ENCODE peak calls at places on chromosomes 16 and 17, in seven cellular contexts. P, W, X, L, H, R and C are unnamed samples.
A peak's percentile ranks its signal among the peaks of the same experiment; 100 is the strongest.

GRCh38 chr17:9824094-9824493 is 1.6 kb upstream of the GLP2R start:
- DNase-seq in P (no peak), W (no peak), X (no peak), L (no peak), H (no peak), R (no peak), C (no peak)

GRCh38 chr17:47810901-47811635 is 10.5 kb downstream of the OSBPL7 start:
- DNase-seq in P (no peak), W (no peak), X (no peak), L (no peak), H (peak; percentile 24), R (no peak), C (no peak)

GRCh38 chr16:56305956-56306565 is 114.8 kb downstream of the GNAO1 start:
- DNase-seq in P (peak; percentile 60), W (no peak), X (no peak), L (peak; percentile 22), H (no peak), R (no peak), C (no peak)

GRCh38 chr16:57591086-57591869 is 37.2 kb upstream of the ADGRG1 start:
- DNase-seq in P (peak; percentile 83), W (peak; percentile 89), X (no peak), L (peak; percentile 82), H (peak; percentile 83), R (peak; percentile 87), C (peak; percentile 67)

GRCh38 chr17:55735784-55736405 is 13.2 kb upstream of the TMEM100 start:
- DNase-seq in P (peak; percentile 59), W (peak; percentile 76), X (no peak), L (peak; percentile 62), H (no peak), R (no peak), C (no peak)

GRCh38 chr17:13160281-13160680 is 142.5 kb upstream of the ELAC2 start:
- DNase-seq in P (no peak), W (no peak), X (no peak), L (peak; percentile 6), H (no peak), R (peak; percentile 90), C (no peak)

GRCh38 chr17:82065193-82065637 is 389 bp downstream of the DUS1L start:
- DNase-seq in P (no peak), W (peak; percentile 55), X (no peak), L (peak; percentile 24), H (no peak), R (no peak), C (no peak)

GRCh38 chr16:67184453-67185002 is 765 bp upstream of the MATCAP1 start:
- DNase-seq in P (peak; percentile 36), W (no peak), X (no peak), L (no peak), H (no peak), R (no peak), C (no peak)

GRCh38 chr16:89357460-89357859 is 132.9 kb downstream of the ANKRD11 start:
- DNase-seq in P (peak; percentile 67), W (peak; percentile 32), X (no peak), L (no peak), H (peak; percentile 63), R (no peak), C (peak; percentile 26)

GRCh38 chr17:1627219-1627986 is 1.2 kb downstream of the SLC43A2 start:
- DNase-seq in P (no peak), W (no peak), X (no peak), L (no peak), H (peak; percentile 60), R (no peak), C (no peak)

GRCh38 chr16:90043526-90043925 is 24.3 kb upstream of the DBNDD1 start:
- DNase-seq in P (no peak), W (no peak), X (no peak), L (no peak), H (no peak), R (no peak), C (no peak)

GRCh38 chr17:45287526-45288264 is 25.8 kb upstream of the SPATA32 start:
- DNase-seq in P (no peak), W (no peak), X (no peak), L (no peak), H (no peak), R (no peak), C (no peak)

GRCh38 chr17:51764387-51764971 is 394.0 kb downstream of the CA10 start:
- DNase-seq in P (peak; percentile 88), W (peak; percentile 47), X (peak; percentile 68), L (peak; percentile 45), H (peak; percentile 87), R (peak; percentile 3), C (peak; percentile 78)

GRCh38 chr16:27458196-27458728 is 56.3 kb downstream of the IL21R start:
- DNase-seq in P (no peak), W (no peak), X (no peak), L (no peak), H (no peak), R (no peak), C (no peak)

GRCh38 chr17:2087597-2088211 is 32.8 kb downstream of the HIC1 start:
- DNase-seq in P (no peak), W (peak; percentile 55), X (no peak), L (peak; percentile 12), H (no peak), R (no peak), C (no peak)

GRCh38 chr17:64216385-64217248 is 46.4 kb downstream of the TEX2 start:
- DNase-seq in P (peak; percentile 41), W (no peak), X (no peak), L (peak; percentile 32), H (peak; percentile 78), R (no peak), C (no peak)

DNA sequence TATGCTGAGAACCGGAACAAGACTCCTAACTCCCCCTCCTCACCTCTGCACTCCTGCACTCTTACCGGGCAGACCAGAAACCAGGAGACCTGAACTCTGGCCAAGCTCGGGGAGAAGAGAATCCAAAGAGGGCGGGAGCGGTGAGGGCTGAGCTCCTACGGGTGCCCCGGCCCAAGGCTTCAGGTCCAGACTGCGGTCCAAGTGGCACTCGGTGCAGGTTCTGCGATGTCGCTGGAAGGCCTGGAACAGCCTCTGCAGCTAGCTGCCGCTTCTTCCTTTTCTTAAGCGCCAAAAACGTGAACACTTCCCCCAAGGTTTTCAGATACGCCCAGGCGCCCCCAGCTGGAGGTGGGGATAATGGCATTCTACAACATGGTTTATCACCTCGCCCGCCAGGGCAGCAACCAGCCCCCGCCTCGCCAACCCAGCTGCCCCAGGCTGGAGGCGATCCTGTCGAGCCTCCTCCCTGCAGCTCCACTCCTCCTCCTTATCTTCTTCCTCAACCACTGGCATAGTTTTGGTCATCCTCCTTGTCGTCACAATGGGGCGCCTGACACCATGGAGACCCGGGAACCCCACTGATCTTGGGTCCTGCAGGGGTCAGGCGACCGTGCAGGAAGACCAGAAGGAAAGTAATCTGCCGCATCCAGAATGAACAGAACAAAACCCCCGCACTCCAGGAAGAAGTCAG is 1735.9 kb downstream of the TP53TG3F start:
- DNase-seq in P (no peak), W (no peak), X (no peak), L (no peak), H (no peak), R (no peak), C (no peak)
- H2BK5ac ChIP-seq in P (no peak overlapping the region), W (no peak overlapping the region), X (no peak overlapping the region), L (no peak overlapping the region), H (no peak overlapping the region), R (no peak overlapping the region), C (no peak overlapping the region)

DNA sequence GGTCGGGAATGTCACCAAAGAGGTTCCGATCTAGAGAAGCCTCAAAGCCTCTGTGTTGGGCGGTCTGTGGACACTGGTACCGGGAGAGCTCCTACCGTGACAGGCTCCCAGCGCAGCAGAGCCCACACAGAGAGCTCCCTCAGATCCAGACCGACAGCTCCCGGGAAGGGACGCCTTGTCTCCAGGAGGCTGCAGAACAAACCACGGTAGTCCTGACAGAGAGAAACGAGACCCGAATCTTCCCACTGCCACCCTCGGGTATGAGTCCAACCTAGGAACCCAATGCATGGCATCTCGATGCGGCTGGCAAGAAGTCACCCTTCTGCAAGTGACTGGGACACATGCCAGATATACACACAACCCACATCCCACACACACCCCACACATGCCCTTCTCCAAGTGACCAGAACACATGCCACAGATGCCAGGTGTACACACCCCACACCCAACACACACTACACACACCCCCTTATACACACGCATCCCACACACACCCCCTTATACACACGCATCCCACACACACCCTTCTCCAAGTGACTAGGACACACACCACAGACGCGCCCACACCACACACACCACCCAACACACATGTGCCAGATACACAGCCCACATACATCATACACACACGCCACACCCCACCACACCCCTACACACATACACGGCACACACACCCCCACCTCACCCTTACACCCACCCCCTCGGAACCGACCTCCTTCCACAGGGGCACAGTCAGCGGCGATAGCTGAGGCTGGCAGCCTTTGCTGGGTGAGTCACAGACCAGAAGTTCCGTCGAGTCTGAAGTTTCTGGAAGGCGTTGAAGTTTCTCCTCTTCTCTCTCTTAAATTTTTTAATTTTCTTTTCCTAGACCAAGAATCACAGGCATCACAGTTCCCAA is 15.9 kb upstream of the CYTH1 start:
- DNase-seq in P (no peak), W (no peak), X (no peak), L (no peak), H (no peak), R (no peak), C (no peak)
- H3K9ac ChIP-seq in P (no peak overlapping the region), W (no peak overlapping the region), X (no peak overlapping the region), L (no peak overlapping the region), H (no peak overlapping the region), R (no peak overlapping the region), C (no peak overlapping the region)

DNA sequence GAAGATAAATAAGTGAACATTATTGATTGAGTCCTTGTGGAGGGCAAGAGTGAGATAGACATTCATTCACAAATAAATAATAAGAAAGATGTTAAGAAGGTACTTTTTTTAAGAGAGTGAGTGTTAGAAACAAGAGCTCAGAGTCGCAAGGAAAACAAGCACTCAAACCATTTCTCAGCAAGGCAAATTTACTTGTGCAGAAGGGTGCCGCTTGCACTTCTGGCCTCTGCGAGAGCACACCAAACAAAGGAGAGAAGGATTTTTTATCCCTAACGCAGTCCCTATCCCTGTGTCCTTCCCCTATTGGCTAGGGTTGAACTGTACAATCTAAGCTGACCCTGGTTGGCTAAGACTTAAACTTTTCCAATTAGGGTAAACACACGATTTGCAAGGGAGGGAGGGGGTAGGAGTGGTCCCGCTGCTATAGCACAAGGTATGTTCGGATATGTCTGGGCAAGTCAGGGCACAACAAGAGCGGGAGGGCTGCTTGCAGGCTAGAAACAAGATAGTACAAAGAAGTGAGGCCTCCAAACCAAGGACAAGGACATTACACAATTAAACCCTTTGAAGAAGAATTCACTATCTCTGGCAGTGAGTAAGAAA is 156.2 kb downstream of the PPM1E start:
- DNase-seq in P (peak; percentile 24), W (no peak), X (no peak), L (no peak), H (peak; percentile 62), R (no peak), C (no peak)
- H2BK5ac ChIP-seq in P (no peak overlapping the region), W (no peak overlapping the region), X (peak overlapping the region; percentile 79), L (no peak overlapping the region), H (no peak overlapping the region), R (no peak overlapping the region), C (no peak overlapping the region)

DNA sequence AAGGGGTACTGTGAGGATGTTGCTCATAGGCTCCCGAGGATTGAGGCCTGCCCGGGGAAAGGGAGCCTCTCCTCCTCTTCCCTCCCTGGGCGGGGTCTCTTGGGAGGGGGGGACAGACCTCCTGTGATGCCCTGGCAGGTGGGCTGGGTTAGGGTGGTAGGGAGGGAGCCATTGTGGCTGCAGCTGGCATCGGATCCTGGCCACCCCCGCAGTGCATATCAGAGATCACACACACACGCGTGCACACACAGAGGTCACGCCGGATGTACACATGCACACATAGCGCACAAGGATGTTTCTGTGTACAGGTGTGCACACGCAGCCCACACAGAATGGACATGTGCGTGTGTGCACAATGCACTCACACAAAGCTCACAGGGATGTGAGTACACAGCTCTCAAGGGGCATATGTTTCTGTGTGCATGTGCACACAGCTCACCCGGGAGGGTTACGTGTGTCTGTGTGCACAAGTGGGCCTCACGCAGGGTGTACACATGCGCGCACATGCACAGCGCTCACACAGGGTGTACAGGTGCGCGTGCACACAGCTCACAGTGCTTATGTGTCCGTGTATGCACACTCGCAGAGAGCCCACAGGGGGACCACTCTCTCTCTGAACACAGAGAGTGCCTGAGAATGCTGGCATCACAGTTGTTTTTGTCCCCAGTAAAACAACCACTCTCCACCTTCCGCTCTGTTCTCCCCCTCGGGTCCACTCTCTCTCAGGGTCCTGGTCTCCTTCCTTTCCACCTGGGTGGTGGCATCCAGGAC is 2.4 kb downstream of the GJD3 start:
- DNase-seq in P (no peak), W (no peak), X (no peak), L (no peak), H (no peak), R (no peak), C (no peak)
- H3K9ac ChIP-seq in P (no peak overlapping the region), W (peak overlapping the region; percentile 62), X (no peak overlapping the region), L (no peak overlapping the region), H (no peak overlapping the region), R (no peak overlapping the region), C (peak overlapping the region; percentile 94)